ENCODE peak calls at places on chromosome 19, in five cellular contexts. One of them, this sample, is unnamed.

GRCh38 chr19:14181906-14182305 is 24.1 kb downstream of the ADGRL1 start:
- DNase-seq in IMR-90: no peak
- DNase-seq in brain microvascular endothelial cell: no peak
- DNase-seq in left lung: no peak
- DNase-seq in thoracic aorta: no peak
- DNase-seq in this sample: no peak

GRCh38 chr19:10433131-10433536 is 12.8 kb downstream of the PDE4A start:
- DNase-seq in brain microvascular endothelial cell: no peak
- DNase-seq in IMR-90: no peak
- DNase-seq in left lung: no peak
- DNase-seq in thoracic aorta: no peak
- DNase-seq in this sample: no peak

GRCh38 chr19:16085115-16085514 is 8.8 kb downstream of the TPM4 start:
- DNase-seq in left lung: peak; percentile 59
- DNase-seq in thoracic aorta: no peak
- DNase-seq in brain microvascular endothelial cell: no peak
- DNase-seq in IMR-90: peak; percentile 66
- DNase-seq in this sample: no peak

GRCh38 chr19:48970923-48971395 is 5.8 kb downstream of the FTL start:
- DNase-seq in thoracic aorta: no peak
- DNase-seq in brain microvascular endothelial cell: peak; percentile 62
- DNase-seq in IMR-90: peak; percentile 77
- DNase-seq in left lung: peak; percentile 84
- DNase-seq in this sample: peak; percentile 30

GRCh38 chr19:13044160-13044853 is 49.0 kb downstream of the NFIX start:
- DNase-seq in left lung: no peak
- DNase-seq in thoracic aorta: no peak
- DNase-seq in brain microvascular endothelial cell: no peak
- DNase-seq in IMR-90: peak; percentile 62
- DNase-seq in this sample: no peak

GRCh38 chr19:47230122-47230920 is 678 bp downstream of the BBC3 start:
- DNase-seq in brain microvascular endothelial cell: no peak
- DNase-seq in left lung: peak; percentile 72
- DNase-seq in IMR-90: peak; percentile 18
- DNase-seq in thoracic aorta: no peak
- DNase-seq in this sample: peak; percentile 47

GRCh38 chr19:656751-657559 is 6.1 kb downstream of the RNF126 start:
- DNase-seq in IMR-90: no peak
- DNase-seq in thoracic aorta: no peak
- DNase-seq in left lung: no peak
- DNase-seq in brain microvascular endothelial cell: no peak
- DNase-seq in this sample: no peak

GRCh38 chr19:18153555-18154134 is 682 bp downstream of the PIK3R2 start:
- DNase-seq in brain microvascular endothelial cell: no peak
- DNase-seq in left lung: peak; percentile 57
- DNase-seq in IMR-90: no peak
- DNase-seq in thoracic aorta: no peak
- DNase-seq in this sample: no peak

GRCh38 chr19:5805465-5806132 is 732 bp downstream of the NRTN start:
- DNase-seq in IMR-90: peak; percentile 24
- DNase-seq in brain microvascular endothelial cell: peak; percentile 33
- DNase-seq in left lung: no peak
- DNase-seq in thoracic aorta: no peak
- DNase-seq in this sample: peak; percentile 60

GRCh38 chr19:10230155-10230903 is 802 bp downstream of the S1PR2 start:
- DNase-seq in left lung: peak; percentile 55
- DNase-seq in thoracic aorta: no peak
- DNase-seq in IMR-90: peak; percentile 58
- DNase-seq in brain microvascular endothelial cell: no peak
- DNase-seq in this sample: no peak

GRCh38 chr19:55082023-55082851 is 6.6 kb downstream of the EPS8L1 start:
- DNase-seq in thoracic aorta: no peak
- DNase-seq in brain microvascular endothelial cell: peak; percentile 57
- DNase-seq in IMR-90: peak; percentile 42
- DNase-seq in left lung: no peak
- DNase-seq in this sample: no peak

GRCh38 chr19:15869109-15869555 is 28.7 kb downstream of the CYP4F2 start:
- DNase-seq in IMR-90: no peak
- DNase-seq in thoracic aorta: no peak
- DNase-seq in brain microvascular endothelial cell: peak; percentile 7
- DNase-seq in left lung: no peak
- DNase-seq in this sample: peak; percentile 96

GRCh38 chr19:778910-779653 is 18.2 kb upstream of the PTBP1 start:
- DNase-seq in IMR-90: peak; percentile 94
- DNase-seq in thoracic aorta: no peak
- DNase-seq in left lung: no peak
- DNase-seq in brain microvascular endothelial cell: peak; percentile 93
- DNase-seq in this sample: peak; percentile 92

GRCh38 chr19:50658438-50659317 is 9.4 kb downstream of the C19orf81 start:
- DNase-seq in IMR-90: peak; percentile 64
- DNase-seq in brain microvascular endothelial cell: peak; percentile 29
- DNase-seq in thoracic aorta: no peak
- DNase-seq in left lung: peak; percentile 52
- DNase-seq in this sample: peak; percentile 89

DNA sequence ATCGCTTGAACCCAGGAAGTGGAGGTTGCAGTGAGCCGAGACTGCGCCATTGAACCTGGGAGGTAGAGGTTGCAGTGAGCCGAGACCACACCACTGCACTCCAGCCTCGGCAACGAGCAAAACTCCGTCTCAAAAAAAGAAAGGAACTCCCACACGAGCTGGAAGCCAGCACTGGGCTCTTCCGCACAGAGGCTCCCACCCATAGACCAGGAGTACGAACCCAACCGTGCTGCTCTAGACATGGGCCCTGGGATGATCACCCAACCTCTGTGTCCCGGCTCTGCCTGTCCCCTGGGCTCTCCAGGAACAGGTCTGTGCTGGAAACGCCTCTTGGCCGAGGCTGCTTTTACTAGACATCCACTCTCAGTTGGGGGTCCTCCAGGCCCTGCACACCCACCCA is 12.0 kb downstream of the DOT1L start:
- DNase-seq in thoracic aorta: no peak
- DNase-seq in left lung: no peak
- DNase-seq in IMR-90: no peak
- DNase-seq in brain microvascular endothelial cell: no peak
- DNase-seq in this sample: no peak
- TF ChIP-seq CTCF in thoracic aorta: no peak
- TF ChIP-seq CTCF in left lung: no peak
- TF ChIP-seq CTCF in IMR-90: no peak
- TF ChIP-seq CTCF in brain microvascular endothelial cell: no peak
- TF ChIP-seq CTCF in this sample: no peak

DNA sequence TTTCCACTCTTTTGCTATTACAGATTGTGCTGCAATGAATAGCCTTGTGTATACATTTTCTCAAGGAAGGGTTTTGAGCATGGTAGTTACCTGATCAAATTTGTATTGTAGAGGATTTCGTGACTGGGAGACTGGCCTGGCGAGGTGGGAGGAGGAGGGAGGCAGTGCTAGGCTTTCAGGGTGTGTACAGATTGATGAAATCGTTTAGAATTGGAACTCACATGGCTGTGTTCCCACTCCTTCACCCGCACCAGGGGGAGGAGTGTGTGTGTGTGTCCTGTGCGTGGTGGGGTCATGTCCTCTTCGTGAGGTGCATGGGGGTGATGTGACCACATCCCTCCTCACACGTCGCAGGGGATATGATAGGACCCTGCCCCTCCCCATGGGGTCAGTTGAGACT is 8.3 kb downstream of the PGLYRP1 start:
- DNase-seq in left lung: no peak
- DNase-seq in IMR-90: no peak
- DNase-seq in brain microvascular endothelial cell: no peak
- DNase-seq in thoracic aorta: no peak
- DNase-seq in this sample: no peak
- H3K27ac ChIP-seq in left lung: no peak overlapping the region
- H3K27ac ChIP-seq in IMR-90: no peak overlapping the region
- H3K27ac ChIP-seq in brain microvascular endothelial cell: no peak overlapping the region
- H3K27ac ChIP-seq in thoracic aorta: no peak overlapping the region
- H3K27ac ChIP-seq in this sample: peak overlapping the region; percentile 46

GRCh38 chr19:35882074-35882832 is 13.9 kb downstream of the APLP1 start:
- DNase-seq in IMR-90: peak; percentile 81
- DNase-seq in left lung: no peak
- DNase-seq in brain microvascular endothelial cell: peak; percentile 76
- DNase-seq in thoracic aorta: no peak
- DNase-seq in this sample: peak; percentile 65
- TF ChIP-seq CTCF in IMR-90: peak; percentile 75
- TF ChIP-seq CTCF in left lung: peak; percentile 68
- TF ChIP-seq CTCF in brain microvascular endothelial cell: peak; percentile 52
- TF ChIP-seq CTCF in thoracic aorta: peak; percentile 21
- TF ChIP-seq CTCF in this sample: peak; percentile 33

GRCh38 chr19:7648265-7649014 is 11.5 kb downstream of the STXBP2 start:
- DNase-seq in brain microvascular endothelial cell: no peak
- DNase-seq in thoracic aorta: no peak
- DNase-seq in IMR-90: no peak
- DNase-seq in left lung: no peak
- DNase-seq in this sample: no peak
- H3K27ac ChIP-seq in brain microvascular endothelial cell: no peak overlapping the region
- H3K27ac ChIP-seq in thoracic aorta: no peak overlapping the region
- H3K27ac ChIP-seq in IMR-90: no peak overlapping the region
- H3K27ac ChIP-seq in left lung: no peak overlapping the region
- H3K27ac ChIP-seq in this sample: no peak overlapping the region

GRCh38 chr19:2053601-2054389 is 2.8 kb upstream of the MKNK2 start:
- DNase-seq in brain microvascular endothelial cell: no peak
- DNase-seq in IMR-90: peak; percentile 23
- DNase-seq in thoracic aorta: no peak
- DNase-seq in left lung: peak; percentile 67
- DNase-seq in this sample: no peak

GRCh38 chr19:2056810-2057192 is 5.8 kb upstream of the MKNK2 start:
- DNase-seq in brain microvascular endothelial cell: no peak
- DNase-seq in thoracic aorta: no peak
- DNase-seq in left lung: no peak
- DNase-seq in IMR-90: no peak
- DNase-seq in this sample: no peak

GRCh38 chr19:2057484-2058469 is 6.7 kb upstream of the MKNK2 start:
- DNase-seq in left lung: no peak
- DNase-seq in thoracic aorta: no peak
- DNase-seq in brain microvascular endothelial cell: no peak
- DNase-seq in IMR-90: no peak
- DNase-seq in this sample: no peak

GRCh38 chr19:2054763-2055162 is 3.7 kb upstream of the MKNK2 start:
- DNase-seq in left lung: no peak
- DNase-seq in thoracic aorta: no peak
- DNase-seq in brain microvascular endothelial cell: no peak
- DNase-seq in IMR-90: no peak
- DNase-seq in this sample: no peak

GRCh38 chr19:2055871-2056809 is 5.1 kb upstream of the MKNK2 start:
- DNase-seq in IMR-90: peak; percentile 64
- DNase-seq in brain microvascular endothelial cell: no peak
- DNase-seq in thoracic aorta: no peak
- DNase-seq in left lung: no peak
- DNase-seq in this sample: no peak
- TF ChIP-seq CTCF in IMR-90: no peak
- TF ChIP-seq CTCF in brain microvascular endothelial cell: peak; percentile 0
- TF ChIP-seq CTCF in thoracic aorta: no peak
- TF ChIP-seq CTCF in left lung: no peak
- TF ChIP-seq CTCF in this sample: peak; percentile 8

GRCh38 chr19:40570313-40571004 is 6.2 kb upstream of the SHKBP1 start:
- DNase-seq in brain microvascular endothelial cell: peak; percentile 100
- DNase-seq in thoracic aorta: peak; percentile 97
- DNase-seq in IMR-90: peak; percentile 100
- DNase-seq in left lung: peak; percentile 100
- DNase-seq in this sample: peak; percentile 99
- H3K27ac ChIP-seq in brain microvascular endothelial cell: peak overlapping the region; percentile 77
- H3K27ac ChIP-seq in thoracic aorta: peak overlapping the region; percentile 50
- H3K27ac ChIP-seq in IMR-90: peak overlapping the region; percentile 91
- H3K27ac ChIP-seq in left lung: no peak overlapping the region
- H3K27ac ChIP-seq in this sample: peak overlapping the region; percentile 79

GRCh38 chr19:30733826-30734550 is 361.8 kb downstream of the ZNF536 start:
- DNase-seq in left lung: no peak
- DNase-seq in thoracic aorta: no peak
- DNase-seq in brain microvascular endothelial cell: no peak
- DNase-seq in IMR-90: no peak
- DNase-seq in this sample: no peak
- TF ChIP-seq CTCF in left lung: no peak
- TF ChIP-seq CTCF in thoracic aorta: no peak
- TF ChIP-seq CTCF in brain microvascular endothelial cell: no peak
- TF ChIP-seq CTCF in IMR-90: no peak
- TF ChIP-seq CTCF in this sample: no peak

GRCh38 chr19:30278882-30279254 is 93.3 kb upstream of the ZNF536 start:
- DNase-seq in brain microvascular endothelial cell: no peak
- DNase-seq in IMR-90: no peak
- DNase-seq in thoracic aorta: no peak
- DNase-seq in left lung: no peak
- DNase-seq in this sample: no peak
- H3K27ac ChIP-seq in brain microvascular endothelial cell: no peak overlapping the region
- H3K27ac ChIP-seq in IMR-90: no peak overlapping the region
- H3K27ac ChIP-seq in thoracic aorta: no peak overlapping the region
- H3K27ac ChIP-seq in left lung: no peak overlapping the region
- H3K27ac ChIP-seq in this sample: no peak overlapping the region

DNA sequence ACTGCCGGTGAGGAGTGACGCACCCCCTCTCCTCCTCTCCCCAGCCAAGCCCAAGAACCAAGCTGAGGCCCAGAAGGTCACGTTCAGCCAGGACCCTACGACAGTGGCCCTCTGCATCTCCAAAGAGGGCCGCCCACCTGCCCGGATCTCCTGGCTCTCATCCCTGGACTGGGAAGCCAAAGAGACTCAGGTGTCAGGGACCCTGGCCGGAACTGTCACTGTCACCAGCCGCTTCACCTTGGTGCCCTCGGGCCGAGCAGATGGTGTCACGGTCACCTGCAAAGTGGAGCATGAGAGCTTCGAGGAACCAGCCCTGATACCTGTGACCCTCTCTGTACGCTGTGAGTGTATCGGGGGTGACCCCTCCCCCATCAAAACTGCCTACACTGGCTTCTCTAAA is 19.2 kb upstream of the TOMM40 start:
- DNase-seq in thoracic aorta: no peak
- DNase-seq in left lung: no peak
- DNase-seq in IMR-90: no peak
- DNase-seq in brain microvascular endothelial cell: no peak
- DNase-seq in this sample: no peak
- TF ChIP-seq CTCF in thoracic aorta: no peak
- TF ChIP-seq CTCF in left lung: no peak
- TF ChIP-seq CTCF in IMR-90: no peak
- TF ChIP-seq CTCF in brain microvascular endothelial cell: no peak
- TF ChIP-seq CTCF in this sample: no peak